ENCODE peak calls at places on chromosome 22, in five cellular contexts. S, G, P, R and A are unnamed samples.

GRCh38 chr22:29524440-29525191 is 28.9 kb downstream of the THOC5 start:
- DNase-seq in G (peak), P (peak), S (no peak), R (peak), A (peak)

GRCh38 chr22:33985506-33985905 is 65.2 kb upstream of the LARGE1 start:
- DNase-seq in R (no peak), S (no peak), G (no peak), P (no peak), A (no peak)

GRCh38 chr22:49786976-49787843 is 40.5 kb downstream of the BRD1 start:
- DNase-seq in P (no peak), S (no peak), G (peak), R (no peak), A (no peak)

GRCh38 chr22:50530280-50530856 is 556 bp upstream of the TYMP start:
- DNase-seq in G (peak), S (peak), P (peak), R (no peak), A (peak)

GRCh38 chr22:30406400-30406799 is 9.6 kb downstream of the SEC14L2 start:
- DNase-seq in S (no peak), G (no peak), P (no peak), R (no peak), A (no peak)

GRCh38 chr22:19090586-19091127 is 31.6 kb downstream of the DGCR2 start:
- DNase-seq in R (no peak), S (no peak), G (no peak), P (no peak), A (no peak)

GRCh38 chr22:20008221-20008995 is 8.2 kb downstream of the ARVCF start:
- DNase-seq in P (no peak), G (no peak), S (no peak), R (no peak), A (no peak)

GRCh38 chr22:50416996-50417395 is 57.8 kb downstream of the SBF1 start:
- DNase-seq in S (no peak), P (no peak), R (no peak), G (no peak), A (no peak)

GRCh38 chr22:48640890-48641771 is 1186.5 kb downstream of the BRD1 start:
- DNase-seq in P (no peak), R (no peak), G (no peak), S (no peak), A (no peak)

GRCh38 chr22:49930128-49930527 is 11.7 kb downstream of the CRELD2 start:
- DNase-seq in G (no peak), R (no peak), S (no peak), P (no peak), A (no peak)

GRCh38 chr22:20750461-20751184 is 23.3 kb upstream of the SERPIND1 start:
- DNase-seq in S (no peak), P (peak), G (peak), R (no peak), A (peak)

GRCh38 chr22:33382427-33382826 is 324.2 kb upstream of the SYN3 start:
- DNase-seq in G (no peak), R (no peak), P (no peak), S (no peak), A (peak)

GRCh38 chr22:50526849-50527801 is 1.7 kb upstream of the SCO2 start:
- DNase-seq in P (peak), R (peak), S (no peak), G (peak), A (peak)

GRCh38 chr22:19962246-19962908 is 20.8 kb upstream of the TXNRD2 start:
- DNase-seq in P (peak), R (peak), G (peak), S (peak), A (peak)

GRCh38 chr22:31106001-31106571 is 1.3 kb downstream of the SELENOM start:
- DNase-seq in S (no peak), R (peak), G (no peak), P (no peak), A (no peak)

GRCh38 chr22:36055376-36056310 is 27.0 kb upstream of the RBFOX2 start:
- DNase-seq in S (no peak), R (no peak), G (peak), P (no peak), A (no peak)
- H3K4me3 ChIP-seq in S (no peak), R (no peak), G (no peak), P (no peak), A (no peak)

GRCh38 chr22:45242778-45243191 is 2.1 kb upstream of the KIAA0930 start:
- DNase-seq in R (peak), S (no peak), G (no peak), P (peak), A (no peak)

GRCh38 chr22:45239378-45240136 is 1.1 kb downstream of the KIAA0930 start:
- DNase-seq in S (no peak), G (no peak), R (peak), P (no peak), A (no peak)

GRCh38 chr22:45240137-45240809 is 421 bp downstream of the KIAA0930 start:
- DNase-seq in S (no peak), R (peak), P (no peak), G (no peak), A (no peak)

GRCh38 chr22:45238431-45239377 is 2.0 kb downstream of the KIAA0930 start:
- DNase-seq in P (no peak), S (no peak), R (peak), G (no peak), A (no peak)

DNA sequence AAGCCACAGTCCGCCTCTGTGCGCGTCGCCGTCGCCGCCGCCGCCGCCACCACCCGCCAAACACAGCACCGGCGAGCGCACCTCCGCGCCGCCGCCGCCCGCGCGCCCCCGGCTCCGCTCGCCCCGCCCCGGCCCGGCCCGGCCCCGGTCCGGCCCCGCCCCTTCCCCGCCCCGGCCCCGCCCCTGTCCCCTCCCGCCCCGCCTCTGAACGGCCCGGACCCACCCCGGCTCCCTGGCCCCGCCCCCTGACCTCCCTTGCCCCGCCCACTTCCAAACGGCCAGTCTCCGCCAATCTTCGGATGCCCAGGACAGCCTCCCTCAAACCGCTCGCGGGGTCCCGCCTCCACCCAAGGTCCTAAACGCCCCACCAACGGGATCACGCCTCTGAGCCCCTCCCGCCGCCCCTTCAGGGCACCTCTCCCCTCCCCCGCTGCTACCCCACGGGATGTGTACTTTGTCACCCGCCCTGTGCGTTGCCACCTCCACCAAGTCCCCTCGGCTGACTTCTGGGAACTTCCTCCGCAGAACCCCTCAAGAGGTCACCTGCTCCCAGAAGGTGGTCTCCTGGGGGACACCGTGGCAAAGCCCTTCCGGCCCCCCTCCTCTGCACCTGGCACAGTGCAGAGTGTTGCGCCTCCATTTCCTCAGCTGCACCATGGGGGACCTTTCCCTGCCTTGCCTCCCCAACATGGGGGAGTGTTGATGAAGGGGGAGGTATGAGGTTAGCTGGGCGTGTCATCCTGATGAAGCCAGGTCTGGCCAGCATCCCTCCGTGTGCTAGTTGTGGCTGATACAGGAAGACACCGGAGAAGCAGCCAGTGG is at the start of gene KIAA0930:
- DNase-seq in S (peak), R (peak), G (peak), P (no peak), A (peak)
- H3K4me3 ChIP-seq in S (peak), R (peak), G (peak), P (peak), A (peak)

DNA sequence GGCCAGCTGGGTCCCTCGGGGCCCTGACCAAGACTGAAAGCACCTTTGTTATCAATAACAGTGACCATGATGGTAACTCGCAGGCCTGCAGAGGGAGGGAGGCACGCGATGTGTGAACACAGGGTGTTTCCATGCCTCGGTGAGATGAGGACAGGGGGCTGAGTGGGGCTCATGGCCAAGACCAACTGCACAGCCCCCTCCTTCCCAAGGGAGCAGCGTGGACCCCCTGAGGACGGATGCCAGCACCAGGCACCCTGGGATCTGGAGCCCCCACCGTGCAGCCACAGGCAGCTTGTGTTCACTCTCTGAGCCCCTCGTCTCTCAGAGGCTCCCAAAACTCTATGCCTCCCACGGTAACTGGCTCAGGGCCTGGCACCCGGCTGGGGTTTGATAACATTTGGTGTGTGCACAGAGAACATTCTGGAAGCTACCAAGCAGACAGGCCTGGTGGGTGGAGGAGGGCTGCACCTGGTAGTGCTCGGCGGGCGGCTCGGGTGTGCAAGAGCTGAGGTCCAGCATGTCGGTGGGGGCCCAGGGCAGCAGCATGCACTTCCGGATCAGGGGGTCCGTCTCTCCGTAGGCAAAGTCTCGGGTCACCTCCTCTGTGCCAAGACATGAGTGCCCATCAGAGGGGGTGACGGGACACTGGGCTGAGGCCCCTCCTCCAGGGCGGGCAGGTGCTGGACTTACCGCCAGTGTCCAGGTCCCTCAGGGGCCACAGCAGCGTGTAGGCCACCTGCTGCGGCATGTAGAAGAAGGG is 7.6 kb downstream of the TTLL12 start:
- DNase-seq in P (no peak), S (no peak), R (no peak), G (no peak), A (no peak)
- H3K4me3 ChIP-seq in P (no peak), S (no peak), R (no peak), G (no peak), A (no peak)

DNA sequence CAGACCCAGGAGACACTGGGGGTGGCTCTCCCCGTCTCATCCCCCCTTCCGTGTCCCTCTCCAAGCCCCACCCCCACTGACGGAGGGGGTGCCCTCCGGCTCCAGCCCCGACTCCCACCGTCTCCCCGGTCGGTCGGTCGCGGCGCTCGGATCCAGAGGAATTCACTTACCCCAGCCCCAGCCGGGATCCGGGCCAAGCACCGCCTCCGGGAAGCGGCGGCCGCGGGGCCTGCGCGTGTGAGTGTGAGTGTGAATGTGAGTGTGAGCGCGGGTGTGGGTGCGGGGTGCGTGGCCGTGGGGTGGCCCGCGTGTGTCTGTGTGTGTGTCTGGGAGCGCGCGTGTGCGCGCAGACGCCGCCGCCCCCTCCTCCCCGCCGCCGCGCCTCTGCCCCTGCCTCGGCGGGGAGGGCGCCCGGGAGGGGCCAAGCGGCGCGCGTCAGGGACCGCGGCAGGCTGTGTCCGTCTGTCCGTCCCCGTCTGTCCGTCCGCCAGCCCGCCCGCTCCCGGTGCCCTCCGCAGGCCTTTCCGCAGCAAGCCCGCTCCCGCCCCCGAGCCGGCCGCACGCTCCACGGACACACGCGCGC is at the start of gene ELFN2:
- DNase-seq in G (no peak), P (no peak), R (no peak), S (no peak), A (no peak)
- H3K4me3 ChIP-seq in G (peak), P (peak), R (no peak), S (peak), A (peak)

DNA sequence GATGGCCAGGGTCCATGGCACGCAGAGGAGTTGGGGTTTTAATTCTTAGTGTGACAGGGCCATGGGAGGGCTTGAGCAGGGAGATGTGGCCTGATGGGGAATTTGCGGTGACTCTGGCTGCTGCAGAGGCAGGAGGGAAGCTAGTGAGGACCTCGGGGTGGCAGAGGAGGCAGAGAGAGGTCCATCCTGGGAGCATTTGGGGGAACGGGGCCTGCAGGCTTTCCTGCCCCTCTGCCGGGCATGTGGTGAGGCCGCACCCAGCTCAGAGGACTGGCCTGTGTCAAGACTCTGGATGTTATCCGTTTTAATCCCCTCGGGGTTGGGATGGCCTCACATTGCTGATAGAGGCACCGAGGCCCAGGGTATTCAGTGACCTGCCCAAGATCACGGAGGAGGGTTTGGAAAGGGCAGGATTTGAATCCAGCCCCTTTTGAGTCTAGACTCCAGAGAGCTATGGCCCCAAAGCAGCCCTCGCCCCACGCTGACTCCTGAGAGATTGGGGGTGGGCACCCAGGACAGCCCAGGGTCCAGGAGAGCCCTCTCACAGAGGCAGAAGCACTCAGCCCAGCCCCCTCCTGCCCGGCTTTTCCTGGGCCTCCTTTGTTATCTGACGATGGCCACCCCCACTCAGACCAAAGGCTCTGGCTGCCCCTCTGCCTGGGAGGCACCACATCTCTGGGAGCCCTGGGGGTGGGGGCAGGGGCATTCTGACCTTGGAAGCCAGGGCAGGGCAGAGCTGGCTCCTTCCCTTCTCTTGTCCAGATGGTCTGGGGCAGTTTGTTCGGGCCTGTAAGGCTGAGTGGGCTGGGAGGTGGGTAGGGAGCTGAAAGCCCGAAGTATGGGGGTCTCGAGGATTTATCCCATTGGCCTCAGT is 13.9 kb downstream of the MGAT3 start:
- DNase-seq in R (no peak), S (no peak), P (no peak), G (no peak), A (no peak)
- H3K4me3 ChIP-seq in R (no peak), S (no peak), P (no peak), G (no peak), A (no peak)